ENCODE peak calls at places on chromosomes 13 and 19, in five cellular contexts. One of them, this sample, is unnamed.
A peak's percentile ranks its signal among the peaks of the same experiment; 100 is the strongest.

GRCh38 chr13:82749551-82749950 is 1132.7 kb downstream of the SLITRK1 start:
- DNase-seq in colonic mucosa: no peak
- DNase-seq in heart left ventricle: no peak
- DNase-seq in BE2C: no peak
- DNase-seq in heart right ventricle: no peak
- DNase-seq in this sample: no peak

GRCh38 chr19:12596927-12597548 is 13.6 kb downstream of the ZNF490 start:
- DNase-seq in colonic mucosa: no peak
- DNase-seq in heart left ventricle: no peak
- DNase-seq in BE2C: peak; percentile 72
- DNase-seq in heart right ventricle: no peak
- DNase-seq in this sample: no peak

GRCh38 chr13:30145709-30146367 is 161.5 kb downstream of the KATNAL1 start:
- DNase-seq in colonic mucosa: no peak
- DNase-seq in heart left ventricle: no peak
- DNase-seq in BE2C: no peak
- DNase-seq in heart right ventricle: no peak
- DNase-seq in this sample: no peak

GRCh38 chr19:1070931-1071791 is 4.2 kb downstream of the ARHGAP45 start:
- DNase-seq in colonic mucosa: no peak
- DNase-seq in heart left ventricle: no peak
- DNase-seq in BE2C: no peak
- DNase-seq in heart right ventricle: no peak
- DNase-seq in this sample: no peak

GRCh38 chr13:73335226-73335625 is 276.4 kb downstream of the KLF5 start:
- DNase-seq in colonic mucosa: no peak
- DNase-seq in heart left ventricle: no peak
- DNase-seq in BE2C: no peak
- DNase-seq in heart right ventricle: no peak
- DNase-seq in this sample: no peak

GRCh38 chr13:35814573-35814972 is 316.6 kb downstream of the DCLK1 start:
- DNase-seq in colonic mucosa: no peak
- DNase-seq in heart left ventricle: no peak
- DNase-seq in BE2C: no peak
- DNase-seq in heart right ventricle: no peak
- DNase-seq in this sample: no peak

GRCh38 chr19:2308114-2308556 is at the start of gene LINGO3:
- DNase-seq in colonic mucosa: no peak
- DNase-seq in heart left ventricle: no peak
- DNase-seq in BE2C: peak; percentile 10
- DNase-seq in heart right ventricle: no peak
- DNase-seq in this sample: no peak

GRCh38 chr19:2315818-2316353 is 7.9 kb upstream of the LINGO3 start:
- DNase-seq in colonic mucosa: peak; percentile 59
- DNase-seq in heart left ventricle: peak; percentile 73
- DNase-seq in BE2C: peak; percentile 81
- DNase-seq in heart right ventricle: peak; percentile 72
- DNase-seq in this sample: no peak

GRCh38 chr19:32351807-32352630 is 6.6 kb downstream of the ZNF507 start:
- DNase-seq in colonic mucosa: no peak
- DNase-seq in heart left ventricle: no peak
- DNase-seq in BE2C: no peak
- DNase-seq in heart right ventricle: no peak
- DNase-seq in this sample: no peak

GRCh38 chr13:21458457-21458815 is 667 bp downstream of the ZDHHC20 start:
- DNase-seq in colonic mucosa: peak; percentile 76
- DNase-seq in heart left ventricle: peak; percentile 35
- DNase-seq in BE2C: peak; percentile 35
- DNase-seq in heart right ventricle: peak; percentile 35
- DNase-seq in this sample: peak; percentile 47

GRCh38 chr13:106967391-106967790 is 399.5 kb upstream of the ARGLU1 start:
- DNase-seq in colonic mucosa: no peak
- DNase-seq in heart left ventricle: no peak
- DNase-seq in BE2C: no peak
- DNase-seq in heart right ventricle: no peak
- DNase-seq in this sample: no peak

GRCh38 chr13:111177081-111177711 is 62.1 kb downstream of the ARHGEF7 start:
- DNase-seq in colonic mucosa: no peak
- DNase-seq in heart left ventricle: peak; percentile 81
- DNase-seq in BE2C: no peak
- DNase-seq in heart right ventricle: peak; percentile 64
- DNase-seq in this sample: no peak

GRCh38 chr19:46587861-46588260 is 13.3 kb upstream of the CALM3 start:
- DNase-seq in colonic mucosa: no peak
- DNase-seq in heart left ventricle: no peak
- DNase-seq in BE2C: no peak
- DNase-seq in heart right ventricle: no peak
- DNase-seq in this sample: no peak

GRCh38 chr19:1717200-1717969 is 35.9 kb upstream of the ONECUT3 start:
- DNase-seq in colonic mucosa: no peak
- DNase-seq in heart left ventricle: no peak
- DNase-seq in BE2C: no peak
- DNase-seq in heart right ventricle: no peak
- DNase-seq in this sample: no peak

GRCh38 chr19:47430041-47430802 is 10.9 kb upstream of the MEIS3 start:
- DNase-seq in colonic mucosa: peak; percentile 73
- DNase-seq in heart left ventricle: no peak
- DNase-seq in BE2C: no peak
- DNase-seq in heart right ventricle: no peak
- DNase-seq in this sample: no peak

GRCh38 chr19:10412257-10412977 is 7.9 kb upstream of the PDE4A start:
- DNase-seq in colonic mucosa: no peak
- DNase-seq in heart left ventricle: no peak
- DNase-seq in BE2C: no peak
- DNase-seq in heart right ventricle: no peak
- DNase-seq in this sample: no peak

GRCh38 chr19:45558399-45558878 is 26.2 kb downstream of the OPA3 start:
- DNase-seq in colonic mucosa: peak; percentile 77
- DNase-seq in heart left ventricle: no peak
- DNase-seq in BE2C: peak; percentile 64
- DNase-seq in heart right ventricle: no peak
- DNase-seq in this sample: no peak

GRCh38 chr19:10505583-10506229 is 2.5 kb upstream of the KEAP1 start:
- DNase-seq in colonic mucosa: peak; percentile 87
- DNase-seq in heart left ventricle: peak; percentile 66
- DNase-seq in BE2C: peak; percentile 70
- DNase-seq in heart right ventricle: peak; percentile 75
- DNase-seq in this sample: peak; percentile 69

GRCh38 chr19:34237283-34237682 is 17.1 kb upstream of the GARRE1 start:
- DNase-seq in colonic mucosa: no peak
- DNase-seq in heart left ventricle: no peak
- DNase-seq in BE2C: no peak
- DNase-seq in heart right ventricle: no peak
- DNase-seq in this sample: no peak

GRCh38 chr19:17555929-17556813 is 722 bp downstream of the COLGALT1 start:
- DNase-seq in colonic mucosa: peak; percentile 82
- DNase-seq in heart left ventricle: peak; percentile 75
- DNase-seq in BE2C: peak; percentile 66
- DNase-seq in heart right ventricle: peak; percentile 75
- DNase-seq in this sample: peak; percentile 88

GRCh38 chr19:10339380-10339960 is at the start of gene ICAM3:
- DNase-seq in colonic mucosa: peak; percentile 33
- DNase-seq in heart left ventricle: no peak
- DNase-seq in BE2C: no peak
- DNase-seq in heart right ventricle: no peak
- DNase-seq in this sample: no peak

GRCh38 chr13:99331881-99332293 is 24.7 kb upstream of the GPR183 start:
- DNase-seq in colonic mucosa: no peak
- DNase-seq in heart left ventricle: no peak
- DNase-seq in BE2C: no peak
- DNase-seq in heart right ventricle: no peak
- DNase-seq in this sample: no peak

GRCh38 chr13:51771418-51772104 is 32.4 kb downstream of the DHRS12 start:
- DNase-seq in colonic mucosa: no peak
- DNase-seq in heart left ventricle: no peak
- DNase-seq in BE2C: no peak
- DNase-seq in heart right ventricle: no peak
- DNase-seq in this sample: no peak

GRCh38 chr13:89554801-89555200 is 1792.7 kb upstream of the MIR17HG start:
- DNase-seq in colonic mucosa: no peak
- DNase-seq in heart left ventricle: no peak
- DNase-seq in BE2C: no peak
- DNase-seq in heart right ventricle: no peak
- DNase-seq in this sample: no peak

GRCh38 chr13:30810261-30810701 is 74.9 kb downstream of the ALOX5AP start:
- DNase-seq in colonic mucosa: no peak
- DNase-seq in heart left ventricle: no peak
- DNase-seq in BE2C: peak; percentile 71
- DNase-seq in heart right ventricle: no peak
- DNase-seq in this sample: no peak

GRCh38 chr13:64884976-64885375 is 2345.2 kb downstream of the PCDH9 start:
- DNase-seq in colonic mucosa: no peak
- DNase-seq in heart left ventricle: no peak
- DNase-seq in BE2C: no peak
- DNase-seq in heart right ventricle: no peak
- DNase-seq in this sample: no peak

GRCh38 chr13:101567841-101568240 is 115.4 kb downstream of the ITGBL1 start:
- DNase-seq in colonic mucosa: no peak
- DNase-seq in heart left ventricle: no peak
- DNase-seq in BE2C: no peak
- DNase-seq in heart right ventricle: no peak
- DNase-seq in this sample: no peak

GRCh38 chr19:18321729-18322091 is 1.2 kb downstream of the LSM4 start:
- DNase-seq in colonic mucosa: no peak
- DNase-seq in heart left ventricle: no peak
- DNase-seq in BE2C: no peak
- DNase-seq in heart right ventricle: no peak
- DNase-seq in this sample: no peak

DNA sequence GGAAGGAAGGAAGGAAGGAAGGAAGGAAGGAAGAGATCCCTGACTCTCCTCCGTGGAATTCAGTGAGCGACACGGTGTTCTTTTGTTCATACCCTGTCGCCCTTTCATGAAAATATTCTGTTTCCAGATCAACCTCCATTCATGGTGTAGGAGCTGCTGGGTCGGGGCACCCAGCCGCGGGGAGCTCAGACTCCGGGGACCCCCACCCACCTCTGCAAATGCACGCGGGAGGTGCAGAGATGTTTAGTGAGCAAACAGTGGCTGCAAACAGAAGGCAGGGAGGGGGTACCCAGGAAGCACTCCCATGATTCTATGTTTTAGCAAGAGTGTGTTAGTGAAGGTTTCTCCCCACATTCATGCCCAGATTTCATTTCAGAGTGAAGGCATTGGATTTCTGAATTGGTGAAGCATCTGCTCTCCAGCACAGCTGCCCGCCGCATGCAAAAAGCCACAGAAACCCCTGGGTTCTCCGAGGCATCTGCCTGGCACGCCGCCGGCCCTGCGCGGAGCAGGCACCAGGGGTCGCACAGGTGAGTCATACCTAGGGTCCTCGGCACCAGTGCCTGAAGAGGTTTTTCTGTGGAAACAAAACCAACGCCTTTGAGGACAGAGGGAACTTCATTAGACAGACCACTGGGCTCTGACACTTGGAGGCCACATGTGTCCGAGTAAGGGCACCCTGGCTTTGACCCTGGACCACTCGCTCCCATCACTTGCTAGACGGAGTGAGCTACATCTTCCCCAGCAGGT is 80.6 kb downstream of the ZNF557 start:
- DNase-seq in colonic mucosa: no peak
- DNase-seq in heart left ventricle: no peak
- DNase-seq in BE2C: no peak
- DNase-seq in heart right ventricle: no peak
- DNase-seq in this sample: no peak
- H3K36me3 ChIP-seq in colonic mucosa: no peaks in the 10 kb centered on the region
- H3K36me3 ChIP-seq in heart left ventricle: peaks cover 68% of the 10 kb centered on the region
- H3K36me3 ChIP-seq in BE2C: no peaks in the 10 kb centered on the region
- H3K36me3 ChIP-seq in heart right ventricle: no peaks in the 10 kb centered on the region
- H3K36me3 ChIP-seq in this sample: peaks cover 2% of the 10 kb centered on the region

GRCh38 chr19:51891193-51891747 is 3.5 kb upstream of the ZNF577 start:
- DNase-seq in colonic mucosa: no peak
- DNase-seq in heart left ventricle: no peak
- DNase-seq in BE2C: no peak
- DNase-seq in heart right ventricle: no peak
- DNase-seq in this sample: no peak
- H3K9me3 ChIP-seq in colonic mucosa: peaks cover 14% of the 10 kb centered on the region
- H3K9me3 ChIP-seq in heart left ventricle: peaks cover 39% of the 10 kb centered on the region
- H3K9me3 ChIP-seq in BE2C: peaks cover 6% of the 10 kb centered on the region
- H3K9me3 ChIP-seq in heart right ventricle: peaks cover 17% of the 10 kb centered on the region
- H3K9me3 ChIP-seq in this sample: peaks cover 62% of the 10 kb centered on the region

GRCh38 chr19:39202998-39203355 is 1.1 kb downstream of the SYCN start:
- DNase-seq in colonic mucosa: no peak
- DNase-seq in heart left ventricle: no peak
- DNase-seq in BE2C: no peak
- DNase-seq in heart right ventricle: no peak
- DNase-seq in this sample: no peak

GRCh38 chr19:39206122-39206521 is 2.1 kb upstream of the SYCN start:
- DNase-seq in colonic mucosa: no peak
- DNase-seq in heart left ventricle: no peak
- DNase-seq in BE2C: no peak
- DNase-seq in heart right ventricle: no peak
- DNase-seq in this sample: no peak

GRCh38 chr19:39205449-39205764 is 1.3 kb upstream of the SYCN start:
- DNase-seq in colonic mucosa: no peak
- DNase-seq in heart left ventricle: no peak
- DNase-seq in BE2C: no peak
- DNase-seq in heart right ventricle: no peak
- DNase-seq in this sample: no peak

GRCh38 chr19:39200818-39201145 is 3.3 kb downstream of the SYCN start:
- DNase-seq in colonic mucosa: no peak
- DNase-seq in heart left ventricle: no peak
- DNase-seq in BE2C: no peak
- DNase-seq in heart right ventricle: no peak
- DNase-seq in this sample: no peak

GRCh38 chr19:39203372-39204341 is at the start of gene SYCN:
- DNase-seq in colonic mucosa: no peak
- DNase-seq in heart left ventricle: no peak
- DNase-seq in BE2C: no peak
- DNase-seq in heart right ventricle: no peak
- DNase-seq in this sample: no peak
- H3K4me3 ChIP-seq in colonic mucosa: no peak within 1 kb of the TSS
- H3K4me3 ChIP-seq in heart left ventricle: no peak within 1 kb of the TSS
- H3K4me3 ChIP-seq in BE2C: no peak within 1 kb of the TSS
- H3K4me3 ChIP-seq in heart right ventricle: no peak within 1 kb of the TSS
- H3K4me3 ChIP-seq in this sample: no peak within 1 kb of the TSS

GRCh38 chr19:13968383-13968935 is 16.1 kb downstream of the DCAF15 start:
- DNase-seq in colonic mucosa: no peak
- DNase-seq in heart left ventricle: no peak
- DNase-seq in BE2C: no peak
- DNase-seq in heart right ventricle: no peak
- DNase-seq in this sample: no peak

GRCh38 chr19:13965377-13965896 is 13.1 kb downstream of the DCAF15 start:
- DNase-seq in colonic mucosa: no peak
- DNase-seq in heart left ventricle: no peak
- DNase-seq in BE2C: no peak
- DNase-seq in heart right ventricle: no peak
- DNase-seq in this sample: no peak

GRCh38 chr19:13965926-13966683 is 13.8 kb downstream of the DCAF15 start:
- DNase-seq in colonic mucosa: no peak
- DNase-seq in heart left ventricle: no peak
- DNase-seq in BE2C: no peak
- DNase-seq in heart right ventricle: no peak
- DNase-seq in this sample: no peak

GRCh38 chr19:13964776-13965175 is 12.5 kb downstream of the DCAF15 start:
- DNase-seq in colonic mucosa: no peak
- DNase-seq in heart left ventricle: no peak
- DNase-seq in BE2C: no peak
- DNase-seq in heart right ventricle: no peak
- DNase-seq in this sample: peak; percentile 44

GRCh38 chr19:13966684-13967128 is 14.4 kb downstream of the DCAF15 start:
- DNase-seq in colonic mucosa: no peak
- DNase-seq in heart left ventricle: no peak
- DNase-seq in BE2C: no peak
- DNase-seq in heart right ventricle: no peak
- DNase-seq in this sample: no peak
- H3K36me3 ChIP-seq in colonic mucosa: peaks cover 12% of the 10 kb centered on the region
- H3K36me3 ChIP-seq in heart left ventricle: peaks cover 99% of the 10 kb centered on the region
- H3K36me3 ChIP-seq in BE2C: peaks cover 26% of the 10 kb centered on the region
- H3K36me3 ChIP-seq in heart right ventricle: peaks cover 26% of the 10 kb centered on the region
- H3K36me3 ChIP-seq in this sample: peaks cover 15% of the 10 kb centered on the region